ENCODE peak calls at places on chromosome 17, in five cellular contexts. K is activated naive CD8-positive, alpha-beta T cell treated with anti-CD3 and anti-CD28 coated beads, Interleukin-2, amount 50 U/mL, for 24 hours; U is Ammon's horn; C is MCF 10A; L is heart left ventricle. W is an unnamed sample.

GRCh38 chr17:77675816-77676799 is 282.4 kb upstream of the TNRC6C start:
- DNase-seq in K (no peak), U (no peak), C (no peak), L (no peak), W (no peak)

GRCh38 chr17:40480501-40481003 is 20.9 kb downstream of the TNS4 start:
- DNase-seq in K (peak), U (no peak), C (peak), L (no peak), W (no peak)

GRCh38 chr17:236641-237405 is 55.4 kb upstream of the DOC2B start:
- DNase-seq in K (no peak), U (no peak), C (no peak), L (peak), W (no peak)

GRCh38 chr17:78170692-78171590 is 2.6 kb downstream of the SYNGR2 start:
- DNase-seq in K (no peak), U (no peak), C (no peak), L (no peak), W (no peak)

GRCh38 chr17:45228985-45229517 is 7.4 kb downstream of the FMNL1 start:
- DNase-seq in K (peak), U (peak), C (peak), L (peak), W (peak)

GRCh38 chr17:45299311-45299710 is 17.5 kb downstream of the MAP3K14 start:
- DNase-seq in K (no peak), U (peak), C (no peak), L (no peak), W (peak)

GRCh38 chr17:12485361-12485911 is 180.3 kb upstream of the MYOCD start:
- DNase-seq in K (no peak), U (no peak), C (no peak), L (no peak), W (no peak)

GRCh38 chr17:65074778-65075250 is 18.3 kb upstream of the GNA13 start:
- DNase-seq in K (no peak), U (no peak), C (no peak), L (peak), W (peak)

GRCh38 chr17:2034806-2035548 is 5.0 kb downstream of the DPH1 start:
- DNase-seq in K (no peak), U (no peak), C (no peak), L (no peak), W (no peak)

GRCh38 chr17:7403043-7403901 is 625 bp downstream of the TMEM256 start:
- DNase-seq in K (peak), U (no peak), C (no peak), L (peak), W (no peak)

GRCh38 chr17:40870136-40870535 is 3.1 kb upstream of the KRT12 start:
- DNase-seq in K (no peak), U (no peak), C (no peak), L (no peak), W (no peak)

GRCh38 chr17:45144199-45145034 is 3.9 kb upstream of the HEXIM1 start:
- DNase-seq in K (peak), U (no peak), C (no peak), L (peak), W (no peak)

GRCh38 chr17:81171941-81172340 is 5.9 kb upstream of the AATK start:
- DNase-seq in K (no peak), U (no peak), C (no peak), L (no peak), W (no peak)

GRCh38 chr17:11278186-11278983 is 37.4 kb downstream of the SHISA6 start:
- DNase-seq in K (no peak), U (no peak), C (no peak), L (no peak), W (no peak)

GRCh38 chr17:77494664-77495435 is 354.1 kb downstream of the SEC14L1 start:
- DNase-seq in K (peak), U (peak), C (peak), L (peak), W (peak)